ENCODE peak calls at places on chromosome 7, in six cellular contexts. V, T, W, F, Q and A are unnamed samples.
A peak's percentile ranks its signal among the peaks of the same experiment; 100 is the strongest.

GRCh38 chr7:23598321-23598720 is 1.1 kb downstream of the CCDC126 start:
- DNase-seq in Q (no peak), T (no peak), F (no peak), W (no peak), V (no peak), A (no peak)

GRCh38 chr7:17302575-17303142 is 4.2 kb downstream of the AHR start:
- DNase-seq in Q (no peak), W (no peak), F (no peak), T (peak; percentile 65), V (no peak), A (no peak)

GRCh38 chr7:25860206-25860881 is 291.7 kb upstream of the NFE2L3 start:
- DNase-seq in V (no peak), F (peak; percentile 34), W (no peak), Q (no peak), T (peak; percentile 51), A (no peak)

GRCh38 chr7:158740013-158740656 is 35.5 kb upstream of the NCAPG2 start:
- DNase-seq in T (peak; percentile 96), F (no peak), V (no peak), W (no peak), Q (no peak), A (no peak)

GRCh38 chr7:158645842-158646241 is 58.2 kb upstream of the PTPRN2 start:
- DNase-seq in V (no peak), W (no peak), F (no peak), T (no peak), Q (no peak), A (no peak)

GRCh38 chr7:67738145-67738544 is 741.5 kb downstream of the TYW1 start:
- DNase-seq in Q (no peak), F (no peak), V (no peak), W (no peak), T (no peak), A (no peak)

GRCh38 chr7:137878333-137878961 is 31.7 kb upstream of the DGKI start:
- DNase-seq in T (peak; percentile 39), Q (no peak), F (no peak), V (peak; percentile 84), W (no peak), A (no peak)

GRCh38 chr7:148204639-148205292 is 385.8 kb upstream of the C7orf33 start:
- DNase-seq in Q (no peak), V (no peak), W (no peak), T (no peak), F (no peak), A (no peak)

GRCh38 chr7:150962743-150963399 is 15.2 kb downstream of the KCNH2 start:
- DNase-seq in F (peak; percentile 62), V (peak; percentile 75), T (peak; percentile 27), W (peak; percentile 42), Q (peak; percentile 74), A (peak; percentile 33)

GRCh38 chr7:77759294-77759889 is 38.8 kb downstream of the TMEM60 start:
- DNase-seq in W (peak; percentile 21), F (peak; percentile 76), V (peak; percentile 84), Q (peak; percentile 69), T (peak; percentile 84), A (peak; percentile 46)

GRCh38 chr7:140640060-140640611 is 477 bp downstream of the DENND2A start:
- DNase-seq in Q (no peak), F (peak; percentile 36), T (peak; percentile 44), W (no peak), V (peak; percentile 43), A (peak; percentile 40)

GRCh38 chr7:101094791-101095375 is 9.6 kb downstream of the TRIM56 start:
- DNase-seq in W (no peak), T (peak; percentile 69), Q (no peak), V (peak; percentile 63), F (peak; percentile 51), A (peak; percentile 26)

GRCh38 chr7:120941064-120941463 is 9.5 kb upstream of the ING3 start:
- DNase-seq in V (no peak), Q (no peak), F (no peak), W (no peak), T (peak; percentile 13), A (no peak)

GRCh38 chr7:25852249-25852994 is 299.6 kb upstream of the NFE2L3 start:
- DNase-seq in W (no peak), Q (no peak), T (peak; percentile 31), F (peak; percentile 75), V (no peak), A (peak; percentile 37)

GRCh38 chr7:103343758-103344452 is 662 bp downstream of the DNAJC2 start:
- DNase-seq in Q (no peak), T (peak; percentile 37), W (no peak), V (peak; percentile 34), F (no peak), A (no peak)

GRCh38 chr7:132666786-132667185 is 90.5 kb upstream of the PLXNA4 start:
- DNase-seq in W (no peak), Q (no peak), V (no peak), F (no peak), T (no peak), A (no peak)

GRCh38 chr7:107711301-107711700 is 32.6 kb upstream of the CBLL1 start:
- DNase-seq in Q (no peak), F (no peak), T (no peak), W (no peak), V (no peak), A (no peak)

GRCh38 chr7:37186753-37187152 is 261.9 kb downstream of the ELMO1 start:
- DNase-seq in T (no peak), W (no peak), V (no peak), F (no peak), Q (no peak), A (no peak)

GRCh38 chr7:44101966-44102845 is 1.9 kb upstream of the AEBP1 start:
- DNase-seq in Q (no peak), W (no peak), F (no peak), V (no peak), T (peak; percentile 58), A (no peak)

GRCh38 chr7:157816086-157816485 is 479.3 kb downstream of the DNAJB6 start:
- DNase-seq in T (no peak), V (no peak), W (no peak), Q (no peak), F (no peak), A (no peak)

GRCh38 chr7:22858640-22859561 is 36.3 kb upstream of the TOMM7 start:
- DNase-seq in Q (peak; percentile 21), F (no peak), T (peak; percentile 99), W (no peak), V (no peak), A (no peak)

GRCh38 chr7:4129481-4130122 is 552.5 kb upstream of the FOXK1 start:
- DNase-seq in T (no peak), W (no peak), F (no peak), V (no peak), Q (no peak), A (no peak)

GRCh38 chr7:155763721-155764431 is 48.4 kb downstream of the SHH start:
- DNase-seq in Q (peak; percentile 66), T (no peak), V (no peak), F (no peak), W (peak; percentile 38), A (no peak)

GRCh38 chr7:31553636-31554035 is 39.7 kb downstream of the ITPRID1 start:
- DNase-seq in W (no peak), F (no peak), Q (no peak), T (no peak), V (no peak), A (no peak)

GRCh38 chr7:136514776-136515175 is 353.7 kb upstream of the CHRM2 start:
- DNase-seq in V (no peak), W (no peak), Q (no peak), T (no peak), F (no peak), A (no peak)

GRCh38 chr7:28470344-28470743 is 58.0 kb downstream of the CREB5 start:
- DNase-seq in W (no peak), F (no peak), Q (no peak), V (no peak), T (no peak), A (no peak)

GRCh38 chr7:50450691-50451051 is 521 bp upstream of the FIGNL1 start:
- DNase-seq in T (no peak), W (no peak), Q (no peak), V (peak; percentile 39), F (no peak), A (no peak)

GRCh38 chr7:94295805-94296204 is 98.9 kb upstream of the COL1A2 start:
- DNase-seq in V (peak; percentile 20), T (peak; percentile 92), Q (no peak), F (no peak), W (no peak), A (no peak)

GRCh38 chr7:130084037-130084875 is 13.9 kb downstream of the KLHDC10 start:
- DNase-seq in W (no peak), T (no peak), F (no peak), V (no peak), Q (no peak), A (no peak)

GRCh38 chr7:46317256-46317655 is 396.2 kb upstream of the IGFBP3 start:
- DNase-seq in W (no peak), V (no peak), Q (no peak), T (no peak), F (no peak), A (no peak)

GRCh38 chr7:28078036-28078901 is 102.3 kb downstream of the JAZF1 start:
- DNase-seq in V (no peak), T (peak; percentile 66), F (peak; percentile 42), Q (peak; percentile 63), W (peak; percentile 30), A (no peak)

GRCh38 chr7:108118959-108119358 is 11.2 kb downstream of the LAMB4 start:
- DNase-seq in T (no peak), F (no peak), W (no peak), Q (no peak), V (no peak), A (no peak)

GRCh38 chr7:157519798-157520244 is 183.0 kb downstream of the DNAJB6 start:
- DNase-seq in V (peak; percentile 10), F (no peak), Q (peak; percentile 45), W (no peak), T (no peak), A (peak; percentile 3)

GRCh38 chr7:133669061-133669455 is 416.2 kb downstream of the EXOC4 start:
- DNase-seq in Q (no peak), W (no peak), V (no peak), T (no peak), F (no peak), A (no peak)
- TF ChIP-seq CTCF in Q (no peak), W (no peak), V (no peak), T (no peak), F (no peak), A (no peak)

GRCh38 chr7:52749880-52750279 is 285.6 kb upstream of the POM121L12 start:
- DNase-seq in Q (no peak), V (peak; percentile 73), T (no peak), F (no peak), W (no peak), A (no peak)
- TF ChIP-seq CTCF in Q (no peak), V (peak; percentile 38), T (no peak), F (peak; percentile 29), W (no peak), A (no peak)

DNA sequence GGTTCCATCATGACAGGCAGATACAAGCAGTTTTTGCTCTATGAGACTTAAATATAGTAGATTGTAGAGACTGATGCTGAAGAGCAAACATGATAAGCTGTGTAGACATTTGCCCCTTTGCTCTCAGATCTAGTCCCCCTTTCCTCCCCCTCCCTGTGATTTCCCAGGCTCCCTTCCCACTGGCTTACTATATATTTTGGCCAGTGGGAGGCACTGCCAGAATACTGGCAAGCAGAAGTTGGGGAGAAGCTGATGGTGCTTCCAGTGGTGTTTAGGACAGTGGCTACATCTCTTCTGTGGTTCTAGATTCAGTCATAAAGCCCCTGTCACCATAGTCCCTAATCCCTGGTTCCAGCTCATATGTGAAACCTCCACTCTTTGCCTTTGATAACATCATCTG is 156.1 kb upstream of the STEAP4 start:
- DNase-seq in V (no peak), F (no peak), W (no peak), Q (no peak), T (no peak), A (no peak)
- TF ChIP-seq CTCF in V (no peak), F (no peak), W (no peak), Q (no peak), T (no peak), A (no peak)

GRCh38 chr7:97004931-97005763 is at the start of gene DLX6:
- DNase-seq in Q (no peak), V (peak; percentile 83), T (peak; percentile 47), F (no peak), W (no peak), A (no peak)
- TF ChIP-seq CTCF in Q (no peak), V (no peak), T (no peak), F (no peak), W (no peak), A (no peak)